ENCODE peak calls at places on chromosomes 5 and 9, in eight cellular contexts. N, W, B, M, J, Y, F and C are unnamed samples.
A peak's percentile ranks its signal among the peaks of the same experiment; 100 is the strongest.

GRCh38 chr5:58235279-58235678 is 224.6 kb downstream of the PLK2 start:
- DNase-seq in N (no peak), W (no peak), B (no peak), M (peak; percentile 28), J (no peak), Y (no peak), F (no peak), C (no peak)

GRCh38 chr9:129143461-129143927 is 32.3 kb downstream of the PTPA start:
- DNase-seq in N (no peak), W (no peak), B (no peak), M (no peak), J (no peak), Y (no peak), F (peak; percentile 80), C (peak; percentile 43)

GRCh38 chr9:122642226-122642625 is 15.2 kb downstream of the OR1B1 start:
- DNase-seq in N (no peak), W (no peak), B (no peak), M (no peak), J (no peak), Y (no peak), F (no peak), C (no peak)

GRCh38 chr9:122219856-122220672 is 8.7 kb downstream of the LHX6 start:
- DNase-seq in N (no peak), W (no peak), B (no peak), M (no peak), J (no peak), Y (no peak), F (no peak), C (no peak)

GRCh38 chr9:13787234-13787833 is 507.8 kb upstream of the MPDZ start:
- DNase-seq in N (peak; percentile 18), W (no peak), B (no peak), M (no peak), J (no peak), Y (no peak), F (no peak), C (no peak)

GRCh38 chr5:74575741-74576538 is 64.6 kb downstream of the ENC1 start:
- DNase-seq in N (no peak), W (no peak), B (no peak), M (no peak), J (no peak), Y (no peak), F (no peak), C (peak; percentile 95)

GRCh38 chr5:125012727-125013451 is 266.4 kb upstream of the ZNF608 start:
- DNase-seq in N (no peak), W (no peak), B (no peak), M (no peak), J (no peak), Y (no peak), F (no peak), C (no peak)

GRCh38 chr5:6541256-6542013 is 91.4 kb downstream of the NSUN2 start:
- DNase-seq in N (no peak), W (no peak), B (no peak), M (no peak), J (no peak), Y (no peak), F (no peak), C (no peak)

GRCh38 chr5:113153512-113154097 is 177.0 kb downstream of the DCP2 start:
- DNase-seq in N (no peak), W (no peak), B (no peak), M (no peak), J (no peak), Y (no peak), F (no peak), C (no peak)

GRCh38 chr5:93349613-93350012 is 231.4 kb downstream of the NR2F1-AS1 start:
- DNase-seq in N (no peak), W (no peak), B (no peak), M (no peak), J (no peak), Y (no peak), F (no peak), C (peak; percentile 71)

GRCh38 chr5:79436224-79436623 is 77.7 kb downstream of the HOMER1 start:
- DNase-seq in N (no peak), W (no peak), B (no peak), M (no peak), J (no peak), Y (no peak), F (no peak), C (peak; percentile 8)

GRCh38 chr9:123925161-123925560 is 4.8 kb downstream of the DENND1A start:
- DNase-seq in N (no peak), W (no peak), B (no peak), M (no peak), J (no peak), Y (no peak), F (no peak), C (no peak)